ENCODE peak calls at places on chromosomes 5 and 9, in four cellular contexts. A is GM12878, U is SK-N-SH, F is tibial nerve. N is an unnamed sample. For H3K4me1, the result is how much of the 10 kb centered on the place peaks cover.

GRCh38 chr9:6153425-6153824 is 62.2 kb upstream of the IL33 start:
- DNase-seq in F (no peak), U (no peak), A (no peak), N (no peak)

GRCh38 chr5:73692166-73692640 is 66.2 kb downstream of the ARHGEF28 start:
- DNase-seq in A (no peak), U (no peak), F (no peak), N (no peak)

GRCh38 chr5:110963495-110963894 is 108.0 kb upstream of the TSLP start:
- DNase-seq in F (no peak), U (peak), A (no peak), N (no peak)

GRCh38 chr5:151589878-151590570 is 1.1 kb downstream of the FAT2 start:
- DNase-seq in U (no peak), F (no peak), A (no peak), N (no peak)

GRCh38 chr9:122949696-122950095 is 8.9 kb downstream of the RABGAP1 start:
- DNase-seq in F (no peak), A (no peak), U (no peak), N (no peak)

GRCh38 chr5:86786955-86787354 is 169.2 kb downstream of the COX7C start:
- DNase-seq in U (no peak), F (no peak), A (no peak), N (no peak)

GRCh38 chr9:6955251-6955921 is 197.6 kb downstream of the KDM4C start:
- DNase-seq in A (no peak), U (no peak), F (no peak), N (no peak)

GRCh38 chr5:84450617-84451414 is 66.1 kb upstream of the EDIL3 start:
- DNase-seq in A (no peak), F (no peak), U (peak), N (no peak)

GRCh38 chr9:133945314-133945975 is 46.7 kb downstream of the VAV2 start:
- DNase-seq in U (no peak), A (peak), F (no peak), N (no peak)

GRCh38 chr9:27787941-27788340 is 214.7 kb upstream of the C9orf72 start:
- DNase-seq in A (no peak), F (no peak), U (no peak), N (no peak)

GRCh38 chr5:96260009-96260408 is 173.0 kb downstream of the PCSK1 start:
- DNase-seq in U (no peak), F (peak), A (no peak), N (no peak)

GRCh38 chr9:15271403-15271802 is 35.6 kb downstream of the TTC39B start:
- DNase-seq in F (no peak), U (no peak), A (no peak), N (no peak)

GRCh38 chr9:99052849-99053715 is 51.8 kb upstream of the TGFBR1 start:
- DNase-seq in U (no peak), A (no peak), F (no peak), N (no peak)

GRCh38 chr9:127495884-127496555 is 44.7 kb downstream of the LRSAM1 start:
- DNase-seq in U (no peak), F (no peak), A (no peak), N (no peak)

GRCh38 chr9:83274787-83275186 is 211.8 kb upstream of the RASEF start:
- DNase-seq in U (no peak), A (no peak), F (no peak), N (no peak)

GRCh38 chr9:95880011-95880690 is 4.7 kb downstream of the ERCC6L2 start:
- DNase-seq in A (no peak), F (no peak), U (no peak), N (no peak)

GRCh38 chr5:91110709-91111108 is 272.4 kb downstream of the ARRDC3 start:
- DNase-seq in U (no peak), A (no peak), F (no peak), N (no peak)

GRCh38 chr9:77989437-77989836 is 42.2 kb downstream of the GNAQ start:
- DNase-seq in U (no peak), F (no peak), A (no peak), N (no peak)

GRCh38 chr5:171707441-171707790 is 78.2 kb upstream of the SMIM23 start:
- DNase-seq in F (no peak), A (no peak), U (no peak), N (no peak)

GRCh38 chr5:137995747-137996123 is 37.1 kb downstream of the FAM13B start:
- DNase-seq in A (no peak), U (no peak), F (no peak), N (no peak)

GRCh38 chr5:137997726-137998213 is 35.1 kb downstream of the FAM13B start:
- DNase-seq in U (no peak), A (peak), F (no peak), N (no peak)

GRCh38 chr5:137994556-137994955 is 38.3 kb downstream of the FAM13B start:
- DNase-seq in U (no peak), A (no peak), F (no peak), N (no peak)

GRCh38 chr5:138000102-138000723 is 32.7 kb downstream of the FAM13B start:
- DNase-seq in A (no peak), U (no peak), F (no peak), N (no peak)

GRCh38 chr5:137995077-137995746 is 37.7 kb downstream of the FAM13B start:
- DNase-seq in F (no peak), U (no peak), A (no peak), N (no peak)
- TF ChIP-seq EP300 in F (no peak), U (no peak), A (no peak), N (no peak)

DNA sequence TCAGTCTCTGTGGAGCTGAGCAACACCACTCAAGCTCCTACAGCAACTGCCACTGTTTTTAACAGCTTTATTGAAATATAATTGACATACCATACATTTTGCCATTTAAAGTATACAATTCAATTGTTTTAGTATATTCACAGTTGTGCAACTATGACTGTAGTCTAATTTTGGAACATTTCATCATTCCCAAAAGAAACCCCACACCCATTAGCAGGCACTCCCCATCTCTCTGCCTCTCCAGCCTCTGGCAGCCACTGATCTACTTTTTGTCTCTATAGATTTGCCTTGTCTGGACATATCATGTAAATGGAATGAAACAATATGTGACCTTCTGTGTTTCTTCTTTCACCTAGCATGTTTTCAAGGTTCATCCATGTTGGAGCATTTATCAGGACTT is 43.5 kb downstream of the RUSC2 start:
- DNase-seq in A (no peak), F (no peak), U (no peak), N (no peak)
- H3K27ac ChIP-seq in A (no peak), F (no peak), U (no peak), N (no peak)

GRCh38 chr5:68288756-68289134 is 73.2 kb downstream of the PIK3R1 start:
- DNase-seq in A (no peak), U (peak), F (no peak), N (no peak)

GRCh38 chr5:68287976-68288755 is 72.6 kb downstream of the PIK3R1 start:
- DNase-seq in U (peak), F (no peak), A (peak), N (no peak)

GRCh38 chr5:68292316-68292715 is 76.8 kb downstream of the PIK3R1 start:
- DNase-seq in A (no peak), F (no peak), U (no peak), N (no peak)

GRCh38 chr5:68289576-68289975 is 74.0 kb downstream of the PIK3R1 start:
- DNase-seq in U (no peak), A (no peak), F (no peak), N (no peak)

GRCh38 chr5:68290260-68290674 is 74.7 kb downstream of the PIK3R1 start:
- DNase-seq in F (peak), A (no peak), U (peak), N (no peak)
- H3K4me1 ChIP-seq in F (half or more), A (under half), U (under half), N (half or more)

DNA sequence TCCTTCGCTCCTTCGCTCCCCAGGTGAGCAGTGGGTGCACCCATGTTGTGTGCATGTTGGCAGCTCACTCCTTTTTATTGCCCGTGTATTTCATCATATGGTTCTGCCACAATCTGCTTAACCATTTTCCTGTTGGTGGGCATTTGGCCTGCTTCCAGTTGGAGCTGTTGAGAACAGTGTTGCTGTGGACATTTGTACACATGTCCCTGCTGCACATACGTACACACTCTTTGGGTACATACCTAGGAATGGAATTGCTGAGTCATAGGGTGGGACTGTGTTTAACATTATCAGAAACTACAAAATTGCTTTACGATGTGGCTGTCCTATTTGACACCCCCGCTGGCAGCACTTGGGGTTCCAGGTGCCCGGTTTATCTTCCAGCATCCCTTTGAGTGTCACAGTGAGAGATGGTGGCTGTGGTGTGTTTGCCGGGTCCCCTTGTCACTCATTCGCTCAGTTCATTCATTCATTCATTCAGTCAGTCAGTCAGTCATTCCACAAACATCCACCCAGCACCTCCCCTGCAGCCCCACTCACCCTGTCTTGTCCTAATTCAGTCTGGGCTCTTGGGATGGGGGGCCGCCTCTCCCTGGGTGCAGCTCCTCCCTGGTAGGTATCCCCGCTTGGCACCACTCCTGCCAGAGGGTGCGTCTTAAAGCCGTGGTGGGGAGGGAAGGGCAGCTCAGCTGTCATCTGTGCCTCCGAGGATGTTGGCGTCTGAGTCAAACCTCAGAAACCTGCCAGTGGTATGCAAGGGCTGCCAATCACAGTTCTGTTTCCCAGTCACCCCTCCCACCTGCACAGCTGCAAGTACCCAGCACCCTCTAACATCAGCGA is 8.0 kb upstream of the FIBCD1 start:
- DNase-seq in F (no peak), U (no peak), A (no peak), N (no peak)
- TF ChIP-seq EP300 in F (no peak), U (no peak), A (no peak), N (no peak)